ENCODE peak calls at places on chromosome 5, in five cellular contexts. One of them, this sample, is unnamed.

GRCh38 chr5:133246053-133246370 is 194.2 kb downstream of the HSPA4 start:
- DNase-seq in astrocyte: no peak
- DNase-seq in naive thymus-derived CD4-positive, alpha-beta T cell: no peak
- DNase-seq in tibial nerve: no peak
- DNase-seq in Peyer's patch: no peak
- DNase-seq in this sample: no peak

GRCh38 chr5:65359981-65360380 is 121.7 kb downstream of the ADAMTS6 start:
- DNase-seq in naive thymus-derived CD4-positive, alpha-beta T cell: no peak
- DNase-seq in tibial nerve: no peak
- DNase-seq in Peyer's patch: no peak
- DNase-seq in astrocyte: no peak
- DNase-seq in this sample: no peak

GRCh38 chr5:168219515-168220410 is 71.7 kb upstream of the WWC1 start:
- DNase-seq in Peyer's patch: no peak
- DNase-seq in astrocyte: peak; percentile 56
- DNase-seq in naive thymus-derived CD4-positive, alpha-beta T cell: no peak
- DNase-seq in tibial nerve: peak; percentile 89
- DNase-seq in this sample: peak; percentile 31

GRCh38 chr5:149439899-149440655 is 61.0 kb upstream of the IL17B start:
- DNase-seq in tibial nerve: no peak
- DNase-seq in naive thymus-derived CD4-positive, alpha-beta T cell: no peak
- DNase-seq in astrocyte: peak; percentile 71
- DNase-seq in Peyer's patch: peak; percentile 79
- DNase-seq in this sample: peak; percentile 52

GRCh38 chr5:96893342-96893741 is 17.0 kb downstream of the ERAP2 start:
- DNase-seq in Peyer's patch: no peak
- DNase-seq in tibial nerve: no peak
- DNase-seq in naive thymus-derived CD4-positive, alpha-beta T cell: peak; percentile 44
- DNase-seq in astrocyte: peak; percentile 88
- DNase-seq in this sample: no peak

GRCh38 chr5:167754501-167754941 is 536.9 kb upstream of the WWC1 start:
- DNase-seq in naive thymus-derived CD4-positive, alpha-beta T cell: no peak
- DNase-seq in astrocyte: peak; percentile 81
- DNase-seq in Peyer's patch: no peak
- DNase-seq in tibial nerve: no peak
- DNase-seq in this sample: no peak

GRCh38 chr5:160926428-160926827 is 74.4 kb upstream of the ATP10B start:
- DNase-seq in Peyer's patch: no peak
- DNase-seq in astrocyte: peak; percentile 5
- DNase-seq in tibial nerve: no peak
- DNase-seq in naive thymus-derived CD4-positive, alpha-beta T cell: no peak
- DNase-seq in this sample: peak; percentile 30

GRCh38 chr5:14665949-14666741 is 1.6 kb downstream of the OTULIN start:
- DNase-seq in Peyer's patch: no peak
- DNase-seq in tibial nerve: no peak
- DNase-seq in naive thymus-derived CD4-positive, alpha-beta T cell: peak; percentile 45
- DNase-seq in astrocyte: no peak
- DNase-seq in this sample: no peak

GRCh38 chr5:135135530-135136201 is 101.6 kb upstream of the PITX1 start:
- DNase-seq in Peyer's patch: peak; percentile 84
- DNase-seq in astrocyte: peak; percentile 76
- DNase-seq in naive thymus-derived CD4-positive, alpha-beta T cell: no peak
- DNase-seq in tibial nerve: peak; percentile 55
- DNase-seq in this sample: no peak

GRCh38 chr5:122292357-122292756 is 19.7 kb upstream of the SNCAIP start:
- DNase-seq in astrocyte: no peak
- DNase-seq in naive thymus-derived CD4-positive, alpha-beta T cell: no peak
- DNase-seq in tibial nerve: no peak
- DNase-seq in Peyer's patch: no peak
- DNase-seq in this sample: peak; percentile 42

GRCh38 chr5:94707359-94707758 is 88.9 kb downstream of the SLF1 start:
- DNase-seq in naive thymus-derived CD4-positive, alpha-beta T cell: no peak
- DNase-seq in tibial nerve: no peak
- DNase-seq in Peyer's patch: no peak
- DNase-seq in astrocyte: peak; percentile 34
- DNase-seq in this sample: no peak

GRCh38 chr5:116063950-116064349 is 20.9 kb upstream of the COMMD10 start:
- DNase-seq in astrocyte: no peak
- DNase-seq in Peyer's patch: no peak
- DNase-seq in tibial nerve: no peak
- DNase-seq in naive thymus-derived CD4-positive, alpha-beta T cell: no peak
- DNase-seq in this sample: no peak

GRCh38 chr5:126046996-126047395 is 376.2 kb upstream of the GRAMD2B start:
- DNase-seq in tibial nerve: no peak
- DNase-seq in naive thymus-derived CD4-positive, alpha-beta T cell: no peak
- DNase-seq in astrocyte: no peak
- DNase-seq in Peyer's patch: no peak
- DNase-seq in this sample: no peak

GRCh38 chr5:16916262-16916878 is 19.7 kb downstream of the MYO10 start:
- DNase-seq in tibial nerve: no peak
- DNase-seq in naive thymus-derived CD4-positive, alpha-beta T cell: no peak
- DNase-seq in Peyer's patch: no peak
- DNase-seq in astrocyte: peak; percentile 98
- DNase-seq in this sample: no peak

GRCh38 chr5:60223342-60223741 is 329.8 kb upstream of the PDE4D start:
- DNase-seq in Peyer's patch: no peak
- DNase-seq in tibial nerve: no peak
- DNase-seq in naive thymus-derived CD4-positive, alpha-beta T cell: no peak
- DNase-seq in astrocyte: peak; percentile 15
- DNase-seq in this sample: no peak

GRCh38 chr5:43037929-43038510 is 2.1 kb downstream of the ANXA2R start:
- DNase-seq in astrocyte: peak; percentile 90
- DNase-seq in naive thymus-derived CD4-positive, alpha-beta T cell: peak; percentile 75
- DNase-seq in tibial nerve: no peak
- DNase-seq in Peyer's patch: no peak
- DNase-seq in this sample: no peak

GRCh38 chr5:89213584-89213983 is 330.6 kb upstream of the MEF2C start:
- DNase-seq in naive thymus-derived CD4-positive, alpha-beta T cell: no peak
- DNase-seq in astrocyte: peak; percentile 89
- DNase-seq in tibial nerve: peak; percentile 10
- DNase-seq in Peyer's patch: no peak
- DNase-seq in this sample: no peak

GRCh38 chr5:98341038-98341710 is 432.3 kb upstream of the RGMB start:
- DNase-seq in Peyer's patch: no peak
- DNase-seq in astrocyte: peak; percentile 97
- DNase-seq in naive thymus-derived CD4-positive, alpha-beta T cell: no peak
- DNase-seq in tibial nerve: no peak
- DNase-seq in this sample: no peak

GRCh38 chr5:66830636-66831035 is 234.4 kb downstream of the MAST4 start:
- DNase-seq in tibial nerve: no peak
- DNase-seq in Peyer's patch: no peak
- DNase-seq in naive thymus-derived CD4-positive, alpha-beta T cell: no peak
- DNase-seq in astrocyte: no peak
- DNase-seq in this sample: no peak

DNA sequence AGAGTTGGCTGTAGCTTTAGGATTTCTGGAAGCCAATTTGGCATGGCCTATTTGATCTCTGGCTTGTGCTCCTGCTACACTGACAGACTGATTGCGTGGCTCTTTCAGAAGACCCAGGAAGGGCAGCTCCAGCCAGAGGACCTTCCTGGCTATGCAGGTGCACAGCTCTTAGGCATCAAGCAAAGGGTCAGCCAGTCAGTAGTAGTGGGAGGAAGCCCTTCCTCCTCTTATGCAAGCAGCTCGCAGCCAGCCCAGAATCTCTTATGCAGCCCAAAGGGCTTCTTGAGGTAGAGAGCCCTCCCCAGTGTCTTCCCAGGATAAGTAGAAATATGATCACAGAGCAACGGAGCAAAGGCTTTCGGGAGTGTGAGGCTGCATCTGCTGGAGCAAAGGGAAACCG is 43.2 kb downstream of the SLC36A1 start:
- DNase-seq in tibial nerve: no peak
- DNase-seq in naive thymus-derived CD4-positive, alpha-beta T cell: no peak
- DNase-seq in Peyer's patch: no peak
- DNase-seq in astrocyte: no peak
- DNase-seq in this sample: no peak
- H3K27ac ChIP-seq in tibial nerve: no peak overlapping the region
- H3K27ac ChIP-seq in naive thymus-derived CD4-positive, alpha-beta T cell: no peak overlapping the region
- H3K27ac ChIP-seq in Peyer's patch: no peak overlapping the region
- H3K27ac ChIP-seq in astrocyte: no peak overlapping the region
- H3K27ac ChIP-seq in this sample: no peak overlapping the region

DNA sequence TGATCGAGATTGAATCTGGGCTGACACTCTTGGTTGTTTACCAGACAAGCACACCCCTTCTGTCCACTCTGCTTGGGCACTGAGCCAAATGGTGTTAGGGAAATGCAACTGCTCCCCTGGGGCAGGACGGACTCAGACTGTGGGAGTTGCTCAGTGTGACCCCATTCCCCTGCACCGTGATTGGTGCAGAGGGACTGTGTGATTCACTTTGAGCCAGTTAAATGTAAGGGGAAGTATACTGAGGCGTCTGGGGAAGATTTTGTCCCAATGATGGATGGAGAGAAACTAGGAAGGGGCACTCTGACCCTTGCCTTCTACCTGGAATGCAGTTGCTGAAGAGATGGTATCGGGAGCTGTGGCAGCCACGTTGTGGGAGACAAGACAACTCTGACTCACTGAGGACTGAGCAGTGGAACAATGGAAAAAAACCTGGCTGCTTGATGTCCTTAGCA is 196.0 kb upstream of the ANKRD55 start:
- DNase-seq in Peyer's patch: no peak
- DNase-seq in naive thymus-derived CD4-positive, alpha-beta T cell: no peak
- DNase-seq in astrocyte: no peak
- DNase-seq in tibial nerve: no peak
- DNase-seq in this sample: no peak
- H3K4me1 ChIP-seq in Peyer's patch: no peaks in the 10 kb centered on the region
- H3K4me1 ChIP-seq in naive thymus-derived CD4-positive, alpha-beta T cell: no peaks in the 10 kb centered on the region
- H3K4me1 ChIP-seq in astrocyte: no peaks in the 10 kb centered on the region
- H3K4me1 ChIP-seq in tibial nerve: peaks cover 5% of the 10 kb centered on the region
- H3K4me1 ChIP-seq in this sample: no peaks in the 10 kb centered on the region

GRCh38 chr5:159799701-159800100 is 116.6 kb upstream of the ADRA1B start:
- DNase-seq in Peyer's patch: no peak
- DNase-seq in tibial nerve: no peak
- DNase-seq in astrocyte: no peak
- DNase-seq in naive thymus-derived CD4-positive, alpha-beta T cell: no peak
- DNase-seq in this sample: no peak
- H3K36me3 ChIP-seq in Peyer's patch: no peaks in the 10 kb centered on the region
- H3K36me3 ChIP-seq in tibial nerve: no peaks in the 10 kb centered on the region
- H3K36me3 ChIP-seq in astrocyte: no peaks in the 10 kb centered on the region
- H3K36me3 ChIP-seq in naive thymus-derived CD4-positive, alpha-beta T cell: no peaks in the 10 kb centered on the region
- H3K36me3 ChIP-seq in this sample: no peaks in the 10 kb centered on the region

GRCh38 chr5:31853398-31854135 is 214.6 kb downstream of the PDZD2 start:
- DNase-seq in Peyer's patch: no peak
- DNase-seq in naive thymus-derived CD4-positive, alpha-beta T cell: no peak
- DNase-seq in tibial nerve: no peak
- DNase-seq in astrocyte: no peak
- DNase-seq in this sample: no peak

GRCh38 chr5:31851290-31851689 is 212.4 kb downstream of the PDZD2 start:
- DNase-seq in astrocyte: no peak
- DNase-seq in Peyer's patch: no peak
- DNase-seq in naive thymus-derived CD4-positive, alpha-beta T cell: no peak
- DNase-seq in tibial nerve: no peak
- DNase-seq in this sample: no peak

GRCh38 chr5:31854625-31855526 is 215.9 kb downstream of the PDZD2 start:
- DNase-seq in tibial nerve: peak; percentile 46
- DNase-seq in naive thymus-derived CD4-positive, alpha-beta T cell: peak; percentile 17
- DNase-seq in astrocyte: peak; percentile 47
- DNase-seq in Peyer's patch: peak; percentile 48
- DNase-seq in this sample: peak; percentile 67

GRCh38 chr5:31855527-31855862 is 216.6 kb downstream of the PDZD2 start:
- DNase-seq in naive thymus-derived CD4-positive, alpha-beta T cell: no peak
- DNase-seq in Peyer's patch: no peak
- DNase-seq in astrocyte: no peak
- DNase-seq in tibial nerve: no peak
- DNase-seq in this sample: no peak

DNA sequence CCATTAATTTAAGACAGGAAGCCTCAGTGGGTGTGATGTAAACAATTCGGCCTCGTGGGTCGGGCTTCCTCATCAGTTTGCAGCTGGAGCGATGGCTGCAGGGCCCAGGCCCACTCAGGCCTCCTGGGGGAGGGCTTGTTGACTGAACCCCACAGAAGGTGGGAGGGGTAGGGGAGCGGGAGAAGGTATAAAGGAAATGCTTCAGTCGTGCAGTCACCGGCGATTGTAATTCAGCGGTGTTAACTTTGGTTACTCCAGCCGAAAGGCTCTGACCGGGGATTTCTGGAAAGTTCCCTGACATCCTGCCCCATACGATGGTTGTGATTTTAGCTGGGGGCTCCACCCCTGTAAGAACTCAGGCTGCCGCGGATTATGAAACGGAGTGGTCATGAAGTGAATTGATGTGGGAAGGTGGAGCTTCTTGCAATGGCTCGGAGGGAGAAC is 215.3 kb downstream of the PDZD2 start:
- DNase-seq in tibial nerve: peak; percentile 23
- DNase-seq in naive thymus-derived CD4-positive, alpha-beta T cell: peak; percentile 10
- DNase-seq in Peyer's patch: no peak
- DNase-seq in astrocyte: peak; percentile 80
- DNase-seq in this sample: peak; percentile 62
- H3K27ac ChIP-seq in tibial nerve: peak overlapping the region; percentile 93
- H3K27ac ChIP-seq in naive thymus-derived CD4-positive, alpha-beta T cell: peak overlapping the region; percentile 66
- H3K27ac ChIP-seq in Peyer's patch: peak overlapping the region; percentile 39
- H3K27ac ChIP-seq in astrocyte: no peak overlapping the region
- H3K27ac ChIP-seq in this sample: peak overlapping the region; percentile 92

GRCh38 chr5:173643964-173644363 is 27.5 kb upstream of the BOD1 start:
- DNase-seq in Peyer's patch: no peak
- DNase-seq in tibial nerve: no peak
- DNase-seq in astrocyte: peak; percentile 16
- DNase-seq in naive thymus-derived CD4-positive, alpha-beta T cell: no peak
- DNase-seq in this sample: peak; percentile 2

GRCh38 chr5:173646684-173647083 is 30.2 kb upstream of the BOD1 start:
- DNase-seq in astrocyte: no peak
- DNase-seq in tibial nerve: no peak
- DNase-seq in Peyer's patch: no peak
- DNase-seq in naive thymus-derived CD4-positive, alpha-beta T cell: no peak
- DNase-seq in this sample: no peak

GRCh38 chr5:173644700-173645436 is 28.4 kb upstream of the BOD1 start:
- DNase-seq in tibial nerve: no peak
- DNase-seq in naive thymus-derived CD4-positive, alpha-beta T cell: no peak
- DNase-seq in astrocyte: no peak
- DNase-seq in Peyer's patch: no peak
- DNase-seq in this sample: no peak

GRCh38 chr5:173645897-173646574 is 29.6 kb upstream of the BOD1 start:
- DNase-seq in naive thymus-derived CD4-positive, alpha-beta T cell: no peak
- DNase-seq in tibial nerve: no peak
- DNase-seq in astrocyte: no peak
- DNase-seq in Peyer's patch: no peak
- DNase-seq in this sample: peak; percentile 1

DNA sequence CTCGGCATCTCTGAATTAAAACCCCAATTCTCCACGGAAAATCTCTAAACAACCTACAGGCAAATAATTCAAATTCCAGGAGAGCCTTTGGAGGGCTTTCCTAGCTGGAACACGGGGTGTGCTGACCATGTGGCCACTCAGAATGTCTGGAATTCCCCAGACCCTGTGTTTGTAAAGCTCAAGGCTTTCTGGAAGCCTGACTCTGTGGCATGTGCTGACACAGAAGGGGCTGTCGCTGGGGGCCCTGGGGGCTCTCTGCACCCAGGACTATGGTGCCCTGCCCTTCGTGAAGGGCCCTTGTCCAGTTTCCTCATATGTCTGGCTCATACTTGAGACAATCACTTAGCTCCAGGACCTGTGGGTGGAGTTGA is 29.0 kb upstream of the BOD1 start:
- DNase-seq in naive thymus-derived CD4-positive, alpha-beta T cell: no peak
- DNase-seq in astrocyte: peak; percentile 56
- DNase-seq in Peyer's patch: no peak
- DNase-seq in tibial nerve: no peak
- DNase-seq in this sample: peak; percentile 1
- H3K4me1 ChIP-seq in naive thymus-derived CD4-positive, alpha-beta T cell: no peaks in the 10 kb centered on the region
- H3K4me1 ChIP-seq in astrocyte: peaks cover 8% of the 10 kb centered on the region
- H3K4me1 ChIP-seq in Peyer's patch: no peaks in the 10 kb centered on the region
- H3K4me1 ChIP-seq in tibial nerve: peaks cover 10% of the 10 kb centered on the region
- H3K4me1 ChIP-seq in this sample: no peaks in the 10 kb centered on the region